ENCODE peak calls at places on chromosomes 4 and X, in six cellular contexts. One of them, this sample, is unnamed.

GRCh38 chrX:71913156-71913950 is 2.7 kb downstream of the NHSL2 start:
- DNase-seq in neuronal stem cell: no peak
- DNase-seq in thoracic aorta: no peak
- DNase-seq in dorsolateral prefrontal cortex: no peak
- DNase-seq in naive thymus-derived CD4-positive, alpha-beta T cell: no peak
- DNase-seq in aorta: no peak
- DNase-seq in this sample: no peak

GRCh38 chrX:24956828-24957227 is 58.9 kb downstream of the ARX start:
- DNase-seq in naive thymus-derived CD4-positive, alpha-beta T cell: no peak
- DNase-seq in aorta: no peak
- DNase-seq in thoracic aorta: no peak
- DNase-seq in dorsolateral prefrontal cortex: no peak
- DNase-seq in neuronal stem cell: no peak
- DNase-seq in this sample: no peak

GRCh38 chrX:41116948-41117347 is 31.7 kb downstream of the USP9X start:
- DNase-seq in aorta: no peak
- DNase-seq in neuronal stem cell: no peak
- DNase-seq in naive thymus-derived CD4-positive, alpha-beta T cell: peak; percentile 33
- DNase-seq in dorsolateral prefrontal cortex: no peak
- DNase-seq in thoracic aorta: no peak
- DNase-seq in this sample: no peak

GRCh38 chr4:106584590-106584989 is 216.0 kb upstream of the GIMD1 start:
- DNase-seq in neuronal stem cell: no peak
- DNase-seq in naive thymus-derived CD4-positive, alpha-beta T cell: no peak
- DNase-seq in thoracic aorta: no peak
- DNase-seq in dorsolateral prefrontal cortex: no peak
- DNase-seq in aorta: no peak
- DNase-seq in this sample: no peak

GRCh38 chr4:54844911-54845310 is 187.2 kb downstream of the KIT start:
- DNase-seq in thoracic aorta: no peak
- DNase-seq in aorta: no peak
- DNase-seq in dorsolateral prefrontal cortex: no peak
- DNase-seq in naive thymus-derived CD4-positive, alpha-beta T cell: no peak
- DNase-seq in neuronal stem cell: no peak
- DNase-seq in this sample: no peak

GRCh38 chrX:136812286-136812685 is 31.6 kb upstream of the ARHGEF6 start:
- DNase-seq in thoracic aorta: no peak
- DNase-seq in dorsolateral prefrontal cortex: no peak
- DNase-seq in neuronal stem cell: no peak
- DNase-seq in naive thymus-derived CD4-positive, alpha-beta T cell: no peak
- DNase-seq in aorta: no peak
- DNase-seq in this sample: no peak

GRCh38 chr4:173518419-173519102 is 11.5 kb downstream of the HAND2 start:
- DNase-seq in aorta: peak; percentile 67
- DNase-seq in neuronal stem cell: no peak
- DNase-seq in dorsolateral prefrontal cortex: no peak
- DNase-seq in thoracic aorta: no peak
- DNase-seq in naive thymus-derived CD4-positive, alpha-beta T cell: no peak
- DNase-seq in this sample: no peak

GRCh38 chrX:107480272-107480671 is 30.8 kb downstream of the FRMPD3 start:
- DNase-seq in aorta: no peak
- DNase-seq in dorsolateral prefrontal cortex: no peak
- DNase-seq in naive thymus-derived CD4-positive, alpha-beta T cell: no peak
- DNase-seq in neuronal stem cell: no peak
- DNase-seq in thoracic aorta: no peak
- DNase-seq in this sample: no peak

GRCh38 chrX:129755779-129756650 is 17.2 kb downstream of the XPNPEP2 start:
- DNase-seq in naive thymus-derived CD4-positive, alpha-beta T cell: peak; percentile 37
- DNase-seq in thoracic aorta: no peak
- DNase-seq in neuronal stem cell: no peak
- DNase-seq in dorsolateral prefrontal cortex: no peak
- DNase-seq in aorta: peak; percentile 70
- DNase-seq in this sample: no peak

GRCh38 chr4:128958194-128958593 is 135.1 kb downstream of the SCLT1 start:
- DNase-seq in neuronal stem cell: no peak
- DNase-seq in naive thymus-derived CD4-positive, alpha-beta T cell: peak; percentile 3
- DNase-seq in dorsolateral prefrontal cortex: no peak
- DNase-seq in aorta: no peak
- DNase-seq in thoracic aorta: no peak
- DNase-seq in this sample: no peak

GRCh38 chr4:184400375-184400870 is 73.9 kb downstream of the IRF2 start:
- DNase-seq in neuronal stem cell: no peak
- DNase-seq in aorta: no peak
- DNase-seq in naive thymus-derived CD4-positive, alpha-beta T cell: no peak
- DNase-seq in thoracic aorta: peak; percentile 15
- DNase-seq in dorsolateral prefrontal cortex: no peak
- DNase-seq in this sample: no peak

GRCh38 chr4:176875026-176875425 is 82.3 kb upstream of the VEGFC start:
- DNase-seq in naive thymus-derived CD4-positive, alpha-beta T cell: no peak
- DNase-seq in neuronal stem cell: no peak
- DNase-seq in thoracic aorta: no peak
- DNase-seq in aorta: no peak
- DNase-seq in dorsolateral prefrontal cortex: no peak
- DNase-seq in this sample: no peak

GRCh38 chrX:149682956-149683947 is 28.6 kb upstream of the MAGEA11 start:
- DNase-seq in aorta: no peak
- DNase-seq in dorsolateral prefrontal cortex: no peak
- DNase-seq in naive thymus-derived CD4-positive, alpha-beta T cell: no peak
- DNase-seq in neuronal stem cell: no peak
- DNase-seq in thoracic aorta: no peak
- DNase-seq in this sample: no peak

GRCh38 chrX:149682031-149682430 is 29.8 kb upstream of the MAGEA11 start:
- DNase-seq in dorsolateral prefrontal cortex: no peak
- DNase-seq in thoracic aorta: no peak
- DNase-seq in naive thymus-derived CD4-positive, alpha-beta T cell: no peak
- DNase-seq in neuronal stem cell: no peak
- DNase-seq in aorta: no peak
- DNase-seq in this sample: no peak

GRCh38 chrX:149687991-149688390 is 23.9 kb upstream of the MAGEA11 start:
- DNase-seq in neuronal stem cell: no peak
- DNase-seq in dorsolateral prefrontal cortex: no peak
- DNase-seq in thoracic aorta: no peak
- DNase-seq in naive thymus-derived CD4-positive, alpha-beta T cell: no peak
- DNase-seq in aorta: no peak
- DNase-seq in this sample: no peak

DNA sequence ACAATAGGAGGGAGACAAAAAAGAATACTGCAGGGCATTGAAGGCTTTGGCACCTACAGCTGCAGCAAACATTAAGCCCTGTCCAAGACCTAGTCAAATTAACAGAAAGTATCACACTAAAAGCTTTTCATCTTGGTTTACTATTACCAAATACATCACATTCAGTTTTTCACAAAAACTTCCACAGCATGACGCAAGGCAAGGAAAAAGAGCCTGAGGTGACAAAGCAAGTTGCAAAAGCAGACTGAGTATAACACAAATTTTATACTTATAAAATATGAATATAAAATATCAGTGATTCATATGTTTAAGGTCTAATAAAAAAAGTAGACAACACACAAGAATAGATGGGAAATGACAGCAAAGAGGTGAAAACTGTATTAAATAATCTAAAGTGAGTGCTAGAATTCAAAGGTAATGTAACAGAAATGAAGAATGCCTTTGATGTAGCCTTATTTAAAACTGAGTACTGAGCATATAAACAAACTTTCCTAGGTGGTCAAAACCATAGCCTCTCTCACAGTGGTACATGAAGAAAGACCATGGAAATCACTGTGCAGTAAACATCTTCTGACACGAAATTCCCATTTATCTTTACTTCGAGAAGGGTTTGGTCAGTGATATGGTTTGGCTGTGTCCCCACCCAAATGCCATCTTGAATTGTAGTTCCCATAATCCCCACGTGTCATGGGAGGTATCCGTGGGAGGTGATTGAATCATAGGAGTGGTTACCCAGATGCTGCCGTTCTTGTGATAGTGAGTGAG is 27.7 kb upstream of the MAGEA11 start:
- DNase-seq in thoracic aorta: no peak
- DNase-seq in dorsolateral prefrontal cortex: no peak
- DNase-seq in naive thymus-derived CD4-positive, alpha-beta T cell: no peak
- DNase-seq in neuronal stem cell: no peak
- DNase-seq in aorta: no peak
- DNase-seq in this sample: no peak
- H3K27ac ChIP-seq in thoracic aorta: no peak overlapping the region
- H3K27ac ChIP-seq in dorsolateral prefrontal cortex: no peak overlapping the region
- H3K27ac ChIP-seq in naive thymus-derived CD4-positive, alpha-beta T cell: no peak overlapping the region
- H3K27ac ChIP-seq in neuronal stem cell: no peak overlapping the region
- H3K27ac ChIP-seq in aorta: no peak overlapping the region
- H3K27ac ChIP-seq in this sample: no peak overlapping the region

DNA sequence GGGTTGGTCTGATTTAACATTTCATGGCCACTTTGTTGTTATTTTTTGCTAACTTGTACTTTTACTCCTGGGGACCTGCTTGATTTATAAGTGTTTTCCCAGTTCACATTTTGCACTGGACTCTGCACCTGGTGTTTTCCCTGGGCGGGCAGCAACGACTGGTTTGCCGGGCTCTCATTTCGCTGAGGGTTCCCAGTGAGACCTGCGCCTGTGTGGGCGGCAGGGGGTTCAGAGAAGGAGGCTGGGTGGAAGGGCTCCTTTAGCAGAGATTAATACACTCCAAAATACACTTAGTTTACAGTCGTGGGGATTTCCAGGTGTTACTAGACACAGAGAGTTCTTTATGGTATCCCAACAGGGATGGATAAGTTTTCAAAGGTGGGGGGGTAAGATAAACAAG is 53.0 kb upstream of the SHISA3 start:
- DNase-seq in dorsolateral prefrontal cortex: no peak
- DNase-seq in neuronal stem cell: no peak
- DNase-seq in aorta: no peak
- DNase-seq in naive thymus-derived CD4-positive, alpha-beta T cell: no peak
- DNase-seq in thoracic aorta: no peak
- DNase-seq in this sample: no peak
- H3K27ac ChIP-seq in dorsolateral prefrontal cortex: no peak overlapping the region
- H3K27ac ChIP-seq in neuronal stem cell: no peak overlapping the region
- H3K27ac ChIP-seq in aorta: no peak overlapping the region
- H3K27ac ChIP-seq in naive thymus-derived CD4-positive, alpha-beta T cell: no peak overlapping the region
- H3K27ac ChIP-seq in thoracic aorta: no peak overlapping the region
- H3K27ac ChIP-seq in this sample: no peak overlapping the region

DNA sequence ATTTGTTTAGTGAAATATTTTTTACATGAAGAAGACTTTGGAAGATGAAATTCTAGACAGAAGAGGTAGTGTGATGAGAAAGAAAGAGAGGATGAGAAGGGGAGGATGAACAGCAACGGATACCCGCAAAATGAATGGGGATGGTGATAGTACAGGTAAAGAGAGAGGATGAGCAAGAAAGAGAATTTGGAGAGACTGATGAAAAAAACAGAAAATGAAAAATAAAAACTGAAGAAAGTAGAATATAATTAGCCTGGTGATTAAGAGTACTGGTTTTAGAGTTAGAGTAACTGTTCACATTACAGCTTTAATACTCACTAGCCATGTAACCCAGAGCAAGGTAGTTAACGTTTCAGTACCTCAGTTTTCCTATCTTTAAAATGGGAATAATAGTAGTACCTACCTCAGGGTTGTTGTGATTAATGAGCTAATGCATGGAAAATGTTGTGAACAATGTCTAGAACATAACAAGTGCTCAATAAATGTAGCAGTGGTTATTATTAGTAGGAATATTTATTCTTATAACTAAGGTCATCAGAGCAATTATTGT is 54.9 kb upstream of the ANTXR2 start:
- DNase-seq in neuronal stem cell: no peak
- DNase-seq in aorta: no peak
- DNase-seq in naive thymus-derived CD4-positive, alpha-beta T cell: no peak
- DNase-seq in thoracic aorta: no peak
- DNase-seq in dorsolateral prefrontal cortex: no peak
- DNase-seq in this sample: no peak
- H3K27ac ChIP-seq in neuronal stem cell: no peak overlapping the region
- H3K27ac ChIP-seq in aorta: no peak overlapping the region
- H3K27ac ChIP-seq in naive thymus-derived CD4-positive, alpha-beta T cell: no peak overlapping the region
- H3K27ac ChIP-seq in thoracic aorta: no peak overlapping the region
- H3K27ac ChIP-seq in dorsolateral prefrontal cortex: no peak overlapping the region
- H3K27ac ChIP-seq in this sample: no peak overlapping the region

GRCh38 chr4:168769857-168770256 is 240.2 kb downstream of the CBR4 start:
- DNase-seq in naive thymus-derived CD4-positive, alpha-beta T cell: no peak
- DNase-seq in neuronal stem cell: no peak
- DNase-seq in thoracic aorta: no peak
- DNase-seq in aorta: no peak
- DNase-seq in dorsolateral prefrontal cortex: no peak
- DNase-seq in this sample: no peak
- H3K27ac ChIP-seq in naive thymus-derived CD4-positive, alpha-beta T cell: no peak overlapping the region
- H3K27ac ChIP-seq in neuronal stem cell: no peak overlapping the region
- H3K27ac ChIP-seq in thoracic aorta: peak overlapping the region; percentile 77
- H3K27ac ChIP-seq in aorta: peak overlapping the region; percentile 93
- H3K27ac ChIP-seq in dorsolateral prefrontal cortex: no peak overlapping the region
- H3K27ac ChIP-seq in this sample: no peak overlapping the region

DNA sequence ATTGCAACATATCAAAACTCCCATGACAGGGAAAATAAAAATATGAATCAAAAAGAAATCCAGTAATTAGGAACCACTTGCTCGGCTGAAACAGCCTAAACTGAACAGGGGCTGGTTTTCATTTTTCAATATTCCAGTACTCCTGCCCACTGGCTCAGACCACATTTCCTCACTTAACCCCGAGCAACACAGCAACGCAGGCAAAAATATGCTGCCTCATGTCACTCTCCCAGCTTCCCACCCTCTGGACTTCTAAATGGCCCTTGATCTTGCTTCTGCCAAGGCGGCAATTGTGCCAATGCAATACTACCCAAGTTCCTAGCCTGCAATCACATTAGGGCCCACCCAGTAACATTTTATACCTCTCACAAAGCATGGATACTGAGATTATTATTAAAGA is 30.6 kb downstream of the USP46 start:
- DNase-seq in thoracic aorta: no peak
- DNase-seq in naive thymus-derived CD4-positive, alpha-beta T cell: no peak
- DNase-seq in aorta: no peak
- DNase-seq in dorsolateral prefrontal cortex: no peak
- DNase-seq in neuronal stem cell: no peak
- DNase-seq in this sample: no peak
- H3K27ac ChIP-seq in thoracic aorta: peak overlapping the region; percentile 13
- H3K27ac ChIP-seq in naive thymus-derived CD4-positive, alpha-beta T cell: no peak overlapping the region
- H3K27ac ChIP-seq in aorta: peak overlapping the region; percentile 39
- H3K27ac ChIP-seq in dorsolateral prefrontal cortex: no peak overlapping the region
- H3K27ac ChIP-seq in neuronal stem cell: no peak overlapping the region
- H3K27ac ChIP-seq in this sample: no peak overlapping the region

This sample was measured in substantia nigra.